ENCODE peak calls at places on chromosome 10, in five cellular contexts. One of them, this sample, is unnamed.

GRCh38 chr10:61905837-61906236 is 4.3 kb downstream of the ARID5B start:
- DNase-seq in neural crest cell: no peak
- DNase-seq in foreskin fibroblast: no peak
- DNase-seq in GM23338: no peak
- DNase-seq in nephron progenitor cell: no peak
- DNase-seq in this sample: no peak

GRCh38 chr10:33609546-33609945 is 275.1 kb upstream of the NRP1 start:
- DNase-seq in nephron progenitor cell: no peak
- DNase-seq in neural crest cell: no peak
- DNase-seq in GM23338: no peak
- DNase-seq in foreskin fibroblast: no peak
- DNase-seq in this sample: no peak

GRCh38 chr10:114305521-114305925 is 66.5 kb downstream of the VWA2 start:
- DNase-seq in GM23338: no peak
- DNase-seq in neural crest cell: no peak
- DNase-seq in foreskin fibroblast: no peak
- DNase-seq in nephron progenitor cell: no peak
- DNase-seq in this sample: no peak

GRCh38 chr10:63103971-63104409 is 29.1 kb upstream of the NRBF2 start:
- DNase-seq in foreskin fibroblast: peak
- DNase-seq in GM23338: peak
- DNase-seq in neural crest cell: no peak
- DNase-seq in nephron progenitor cell: no peak
- DNase-seq in this sample: no peak

GRCh38 chr10:116271593-116272496 is 1.2 kb downstream of the GFRA1 start:
- DNase-seq in foreskin fibroblast: peak
- DNase-seq in nephron progenitor cell: peak
- DNase-seq in neural crest cell: peak
- DNase-seq in GM23338: peak
- DNase-seq in this sample: peak

GRCh38 chr10:1978593-1978992 is 241.3 kb upstream of the ADARB2 start:
- DNase-seq in neural crest cell: no peak
- DNase-seq in foreskin fibroblast: no peak
- DNase-seq in nephron progenitor cell: no peak
- DNase-seq in GM23338: no peak
- DNase-seq in this sample: no peak

GRCh38 chr10:112585052-112585451 is 138.0 kb downstream of the VTI1A start:
- DNase-seq in foreskin fibroblast: peak
- DNase-seq in nephron progenitor cell: no peak
- DNase-seq in GM23338: no peak
- DNase-seq in neural crest cell: no peak
- DNase-seq in this sample: no peak

GRCh38 chr10:44963772-44964633 is 4.4 kb downstream of the RASSF4 start:
- DNase-seq in neural crest cell: peak
- DNase-seq in foreskin fibroblast: peak
- DNase-seq in GM23338: peak
- DNase-seq in nephron progenitor cell: peak
- DNase-seq in this sample: no peak

GRCh38 chr10:30048768-30049507 is 10.4 kb downstream of the JCAD start:
- DNase-seq in GM23338: no peak
- DNase-seq in foreskin fibroblast: no peak
- DNase-seq in nephron progenitor cell: no peak
- DNase-seq in neural crest cell: no peak
- DNase-seq in this sample: no peak

DNA sequence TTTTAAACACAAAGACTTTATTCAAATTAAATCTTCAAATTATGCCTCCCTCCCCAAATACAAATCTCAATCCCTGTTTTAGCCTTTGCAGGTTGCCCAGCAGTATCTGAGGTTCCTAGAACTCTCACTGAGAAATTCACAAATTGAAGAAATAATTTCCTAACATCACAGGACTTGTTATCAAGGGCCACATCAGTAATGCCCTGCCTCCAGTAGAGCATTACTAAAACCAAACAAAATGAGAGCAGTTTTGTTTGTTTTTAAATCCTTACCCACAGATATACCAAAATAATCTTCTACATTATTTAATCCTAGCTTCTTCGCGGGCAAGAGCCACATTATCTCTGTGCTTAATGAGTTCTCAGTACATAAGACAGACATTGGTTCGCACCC is 152.2 kb downstream of the SGMS1 start:
- DNase-seq in neural crest cell: no peak
- DNase-seq in GM23338: no peak
- DNase-seq in nephron progenitor cell: no peak
- DNase-seq in foreskin fibroblast: no peak
- DNase-seq in this sample: no peak
- TF ChIP-seq CTCF in neural crest cell: no peak
- TF ChIP-seq CTCF in GM23338: no peak
- TF ChIP-seq CTCF in nephron progenitor cell: no peak
- TF ChIP-seq CTCF in foreskin fibroblast: no peak
- TF ChIP-seq CTCF in this sample: no peak

DNA sequence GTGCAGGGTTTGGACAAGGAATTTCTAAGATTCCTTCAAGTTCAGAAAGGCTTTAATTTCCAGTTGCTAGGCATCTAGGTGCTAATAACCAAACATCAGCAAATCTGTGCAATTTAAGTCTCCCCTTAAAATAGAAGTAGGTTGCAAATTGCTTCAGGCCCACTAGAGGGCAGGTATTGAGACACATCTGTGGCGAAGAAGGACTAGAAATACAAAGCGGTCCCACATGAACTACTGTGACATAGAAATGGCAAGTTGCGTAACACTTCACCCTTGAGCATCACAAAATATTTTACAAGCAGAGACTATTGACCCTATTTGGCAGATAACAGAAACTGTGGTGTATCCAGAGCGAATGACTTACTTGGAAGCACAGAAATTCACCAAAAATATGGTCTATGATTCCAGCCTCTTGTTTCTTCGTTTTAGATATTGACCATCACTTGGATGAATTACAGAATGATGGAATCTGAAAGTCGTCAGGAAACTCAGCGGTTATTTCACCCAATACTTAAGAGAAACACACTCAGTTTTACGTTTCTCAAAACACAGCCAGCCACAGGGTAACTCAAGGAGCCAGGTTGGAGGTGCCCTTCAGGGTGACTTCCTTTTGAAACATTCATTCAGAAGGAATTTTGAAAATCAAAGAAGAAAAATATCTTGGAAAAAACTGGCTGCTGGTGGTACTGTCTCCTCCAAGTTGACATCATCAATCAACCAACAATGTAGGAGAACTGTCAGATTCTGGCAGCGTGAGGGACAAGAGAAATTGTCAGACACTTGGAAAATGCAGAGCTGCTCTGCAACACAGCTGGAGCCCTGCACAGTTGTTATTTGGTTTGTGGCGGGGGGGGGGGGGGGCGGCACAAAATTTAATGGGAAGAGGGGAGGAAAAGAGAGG is 256.3 kb upstream of the MINDY3 start:
- DNase-seq in foreskin fibroblast: peak
- DNase-seq in neural crest cell: peak
- DNase-seq in nephron progenitor cell: peak
- DNase-seq in GM23338: peak
- DNase-seq in this sample: peak
- TF ChIP-seq CTCF in foreskin fibroblast: peak
- TF ChIP-seq CTCF in neural crest cell: peak
- TF ChIP-seq CTCF in nephron progenitor cell: peak
- TF ChIP-seq CTCF in GM23338: peak
- TF ChIP-seq CTCF in this sample: peak

DNA sequence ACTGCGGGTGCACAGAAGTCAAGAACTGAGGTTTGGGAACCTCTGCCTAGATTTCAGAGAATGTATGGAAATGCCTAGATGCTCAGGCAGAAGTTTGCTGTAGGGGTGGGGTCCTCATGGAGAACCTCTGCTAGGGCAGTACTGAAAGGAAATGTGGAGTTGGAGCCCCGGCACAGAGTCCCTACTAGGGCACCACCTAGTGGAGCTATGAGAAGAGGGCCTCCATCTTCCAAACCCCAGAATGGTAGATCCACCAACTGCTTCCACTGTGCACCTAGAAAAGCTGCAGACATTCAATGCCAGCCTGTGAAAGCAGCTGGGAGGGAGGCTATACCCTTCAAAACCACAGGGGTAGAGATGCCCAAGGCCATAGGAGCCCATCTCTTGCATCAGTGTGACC is 1336.0 kb upstream of the CELF2 start:
- DNase-seq in GM23338: peak
- DNase-seq in nephron progenitor cell: no peak
- DNase-seq in neural crest cell: no peak
- DNase-seq in foreskin fibroblast: no peak
- DNase-seq in this sample: no peak
- TF ChIP-seq CTCF in GM23338: peak
- TF ChIP-seq CTCF in nephron progenitor cell: no peak
- TF ChIP-seq CTCF in neural crest cell: no peak
- TF ChIP-seq CTCF in foreskin fibroblast: no peak
- TF ChIP-seq CTCF in this sample: no peak

GRCh38 chr10:97525683-97526110 is 27.0 kb downstream of the UBTD1 start:
- DNase-seq in nephron progenitor cell: no peak
- DNase-seq in foreskin fibroblast: no peak
- DNase-seq in GM23338: no peak
- DNase-seq in neural crest cell: no peak
- DNase-seq in this sample: no peak

GRCh38 chr10:97522071-97522470 is 23.3 kb downstream of the UBTD1 start:
- DNase-seq in nephron progenitor cell: no peak
- DNase-seq in foreskin fibroblast: no peak
- DNase-seq in GM23338: no peak
- DNase-seq in neural crest cell: no peak
- DNase-seq in this sample: no peak

GRCh38 chr10:97520978-97521761 is 22.4 kb downstream of the UBTD1 start:
- DNase-seq in GM23338: peak
- DNase-seq in nephron progenitor cell: no peak
- DNase-seq in foreskin fibroblast: no peak
- DNase-seq in neural crest cell: no peak
- DNase-seq in this sample: no peak

GRCh38 chr10:97522937-97523336 is 24.2 kb downstream of the UBTD1 start:
- DNase-seq in GM23338: no peak
- DNase-seq in neural crest cell: no peak
- DNase-seq in foreskin fibroblast: no peak
- DNase-seq in nephron progenitor cell: no peak
- DNase-seq in this sample: no peak

GRCh38 chr10:97525086-97525485 is 26.4 kb downstream of the UBTD1 start:
- DNase-seq in nephron progenitor cell: no peak
- DNase-seq in neural crest cell: no peak
- DNase-seq in GM23338: no peak
- DNase-seq in foreskin fibroblast: peak
- DNase-seq in this sample: no peak
- TF ChIP-seq CTCF in nephron progenitor cell: no peak
- TF ChIP-seq CTCF in neural crest cell: no peak
- TF ChIP-seq CTCF in GM23338: no peak
- TF ChIP-seq CTCF in foreskin fibroblast: no peak
- TF ChIP-seq CTCF in this sample: no peak

DNA sequence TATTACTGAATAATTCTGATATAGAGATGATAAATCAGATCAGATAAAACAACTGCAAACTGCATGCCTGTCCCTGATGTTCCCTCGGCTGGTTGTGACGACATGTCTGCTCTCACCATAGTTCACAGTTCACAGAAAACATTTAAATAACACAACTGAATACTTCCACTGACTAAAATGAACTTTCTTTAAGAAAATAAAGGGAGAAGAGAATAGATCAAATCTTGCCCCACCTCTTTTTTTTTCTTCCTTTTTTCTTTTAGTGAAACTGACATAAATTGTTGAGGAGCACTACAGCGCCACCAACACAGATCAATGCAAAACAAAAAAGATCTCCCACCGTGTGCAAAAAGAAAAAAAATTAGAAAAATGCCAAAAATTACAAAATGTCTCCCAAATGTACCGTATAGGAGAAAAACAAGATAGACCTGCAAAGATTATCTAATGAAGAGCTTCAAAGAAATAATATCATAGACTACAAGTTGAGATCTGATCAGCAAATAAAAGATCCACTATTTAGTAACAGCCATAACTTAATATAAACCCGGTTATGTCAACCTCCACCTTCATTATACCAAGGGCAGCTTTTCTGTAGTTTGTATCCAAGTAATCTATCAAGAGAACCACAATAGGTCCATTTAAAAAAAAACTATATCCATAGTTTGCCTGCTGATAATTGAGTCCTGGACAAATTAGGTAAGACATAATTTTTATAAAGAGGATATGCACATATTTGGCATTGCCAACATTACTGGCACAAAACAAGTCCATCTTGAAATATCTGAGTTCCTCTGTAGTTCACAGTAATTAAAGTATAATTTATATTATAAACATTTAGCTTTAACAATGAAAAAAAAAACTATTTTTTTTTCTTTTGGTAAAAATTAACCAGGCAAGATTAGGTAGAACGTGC is 30.8 kb upstream of the EPC1 start:
- DNase-seq in nephron progenitor cell: peak
- DNase-seq in foreskin fibroblast: peak
- DNase-seq in GM23338: no peak
- DNase-seq in neural crest cell: no peak
- DNase-seq in this sample: no peak
- TF ChIP-seq CTCF in nephron progenitor cell: no peak
- TF ChIP-seq CTCF in foreskin fibroblast: peak
- TF ChIP-seq CTCF in GM23338: peak
- TF ChIP-seq CTCF in neural crest cell: peak
- TF ChIP-seq CTCF in this sample: peak

GRCh38 chr10:103871006-103871405 is 15.6 kb upstream of the SH3PXD2A start:
- DNase-seq in neural crest cell: no peak
- DNase-seq in nephron progenitor cell: no peak
- DNase-seq in GM23338: no peak
- DNase-seq in foreskin fibroblast: no peak
- DNase-seq in this sample: no peak

GRCh38 chr10:103872137-103872933 is 17.0 kb upstream of the SH3PXD2A start:
- DNase-seq in nephron progenitor cell: no peak
- DNase-seq in GM23338: no peak
- DNase-seq in foreskin fibroblast: peak
- DNase-seq in neural crest cell: no peak
- DNase-seq in this sample: no peak

GRCh38 chr10:103868200-103868599 is 12.8 kb upstream of the SH3PXD2A start:
- DNase-seq in nephron progenitor cell: no peak
- DNase-seq in neural crest cell: no peak
- DNase-seq in foreskin fibroblast: no peak
- DNase-seq in GM23338: no peak
- DNase-seq in this sample: no peak

GRCh38 chr10:103869336-103869735 is 14.0 kb upstream of the SH3PXD2A start:
- DNase-seq in nephron progenitor cell: no peak
- DNase-seq in neural crest cell: no peak
- DNase-seq in foreskin fibroblast: no peak
- DNase-seq in GM23338: no peak
- DNase-seq in this sample: no peak

DNA sequence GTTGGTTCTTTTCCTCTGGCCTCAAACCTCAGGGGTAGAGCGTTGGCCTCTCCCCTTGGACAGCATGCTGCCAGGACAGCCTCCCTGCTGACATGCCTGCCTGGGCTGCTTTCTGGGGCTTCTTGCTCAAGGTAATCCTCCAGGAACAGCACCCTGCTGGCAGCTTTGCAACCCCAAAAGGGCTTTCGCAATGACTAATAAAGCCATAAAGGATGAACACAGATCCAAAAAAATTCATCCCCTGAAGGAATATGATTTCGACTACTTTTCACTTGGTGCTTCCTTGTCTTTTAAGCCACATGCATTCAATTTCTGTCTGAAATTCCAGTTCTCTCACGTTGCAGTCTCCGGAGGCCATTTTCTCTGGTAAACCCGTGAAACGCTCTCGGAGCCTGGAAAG is 15.1 kb upstream of the SH3PXD2A start:
- DNase-seq in foreskin fibroblast: peak
- DNase-seq in neural crest cell: no peak
- DNase-seq in nephron progenitor cell: no peak
- DNase-seq in GM23338: peak
- DNase-seq in this sample: no peak
- TF ChIP-seq CTCF in foreskin fibroblast: peak
- TF ChIP-seq CTCF in neural crest cell: no peak
- TF ChIP-seq CTCF in nephron progenitor cell: no peak
- TF ChIP-seq CTCF in GM23338: no peak
- TF ChIP-seq CTCF in this sample: no peak

GRCh38 chr10:35546824-35547225 is 58.3 kb upstream of the GJD4 start:
- DNase-seq in GM23338: peak
- DNase-seq in neural crest cell: no peak
- DNase-seq in nephron progenitor cell: no peak
- DNase-seq in foreskin fibroblast: peak
- DNase-seq in this sample: no peak
- TF ChIP-seq CTCF in GM23338: peak
- TF ChIP-seq CTCF in neural crest cell: no peak
- TF ChIP-seq CTCF in nephron progenitor cell: no peak
- TF ChIP-seq CTCF in foreskin fibroblast: no peak
- TF ChIP-seq CTCF in this sample: no peak